ENCODE peak calls at places on chromosomes 11 and 22, in four cellular contexts. T is HCT116, P is tibial nerve, Y is prostate gland. B is an unnamed sample. For H3K4me1, the result is how much of the 10 kb centered on the place peaks cover.

GRCh38 chr11:74018331-74019005 is 9.6 kb upstream of the UCP3 start:
- DNase-seq in Y (peak), P (peak), T (no peak), B (peak)

GRCh38 chr11:95698939-95699562 is 90.5 kb downstream of the FAM76B start:
- DNase-seq in Y (no peak), P (no peak), T (no peak), B (no peak)

GRCh38 chr22:36673821-36674220 is 29.7 kb downstream of the CACNG2 start:
- DNase-seq in P (no peak), T (no peak), Y (no peak), B (no peak)

GRCh38 chr11:2483426-2483825 is 38.6 kb downstream of the KCNQ1 start:
- DNase-seq in Y (no peak), P (no peak), T (no peak), B (peak)

GRCh38 chr11:72802822-72803221 is 9.0 kb upstream of the STARD10 start:
- DNase-seq in Y (no peak), P (no peak), T (no peak), B (no peak)

GRCh38 chr11:62245271-62245753 is 3.3 kb downstream of the SCGB1D2 start:
- DNase-seq in Y (no peak), T (no peak), P (no peak), B (peak)

GRCh38 chr11:19777032-19777341 is 64.3 kb downstream of the NAV2 start:
- DNase-seq in P (no peak), Y (peak), T (no peak), B (peak)

GRCh38 chr11:2885676-2886081 is at the start of gene CDKN1C:
- DNase-seq in T (peak), P (peak), Y (peak), B (peak)

GRCh38 chr11:34425863-34426262 is 12.9 kb upstream of the CAT start:
- DNase-seq in P (no peak), T (no peak), Y (peak), B (no peak)

GRCh38 chr11:83827520-83827919 is 541.4 kb upstream of the CCDC90B start:
- DNase-seq in Y (no peak), P (no peak), T (no peak), B (no peak)

GRCh38 chr11:116162541-116163230 is 610.1 kb downstream of the BUD13 start:
- DNase-seq in P (no peak), T (no peak), Y (no peak), B (no peak)

GRCh38 chr11:28739489-28740280 is 631.5 kb downstream of the METTL15 start:
- DNase-seq in T (no peak), P (no peak), Y (no peak), B (no peak)

GRCh38 chr11:117045956-117046355 is 52.3 kb downstream of the SIK3 start:
- DNase-seq in T (no peak), Y (no peak), P (no peak), B (no peak)

GRCh38 chr11:44927174-44927661 is 23.5 kb downstream of the TP53I11 start:
- DNase-seq in Y (peak), T (peak), P (no peak), B (peak)

DNA sequence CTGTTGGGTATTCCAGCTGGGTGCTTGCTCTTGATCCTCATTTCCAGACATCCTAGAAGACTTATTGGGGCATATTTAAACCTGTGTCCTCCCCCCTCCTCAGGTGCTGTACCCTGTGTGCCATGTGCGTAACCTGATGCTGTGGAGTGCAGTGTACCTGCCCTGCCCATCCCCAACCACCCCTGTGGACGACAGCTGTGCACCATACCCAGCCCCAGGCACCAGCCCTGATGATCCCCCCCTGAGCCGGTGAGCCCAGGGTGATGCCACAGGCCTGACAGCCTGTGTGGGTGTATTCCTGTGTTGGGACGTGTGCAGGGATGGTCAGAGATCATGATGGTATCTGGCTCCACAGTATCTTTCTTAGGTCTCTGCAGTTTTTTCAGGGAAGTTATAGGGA is 62.4 kb upstream of the HORMAD2 start:
- DNase-seq in Y (no peak), P (no peak), T (no peak), B (no peak)
- H3K4me3 ChIP-seq in Y (no peak), P (no peak), T (no peak), B (no peak)

GRCh38 chr11:112315057-112315720 is 54.5 kb upstream of the PLET1 start:
- DNase-seq in P (no peak), Y (no peak), T (no peak), B (no peak)
- H3K4me1 ChIP-seq in P (under half), Y (under half), T (under half), B (under half)

GRCh38 chr22:17631076-17631565 is 2.6 kb upstream of the ATP6V1E1 start:
- DNase-seq in P (no peak), Y (no peak), T (no peak), B (no peak)

GRCh38 chr22:17633217-17633997 is 4.9 kb upstream of the ATP6V1E1 start:
- DNase-seq in P (no peak), T (peak), Y (peak), B (no peak)

GRCh38 chr22:17634696-17635095 is 3.9 kb upstream of the BCL2L13 start:
- DNase-seq in P (no peak), Y (no peak), T (no peak), B (no peak)

GRCh38 chr22:17637490-17638181 is 921 bp upstream of the BCL2L13 start:
- DNase-seq in P (no peak), Y (no peak), T (no peak), B (no peak)

DNA sequence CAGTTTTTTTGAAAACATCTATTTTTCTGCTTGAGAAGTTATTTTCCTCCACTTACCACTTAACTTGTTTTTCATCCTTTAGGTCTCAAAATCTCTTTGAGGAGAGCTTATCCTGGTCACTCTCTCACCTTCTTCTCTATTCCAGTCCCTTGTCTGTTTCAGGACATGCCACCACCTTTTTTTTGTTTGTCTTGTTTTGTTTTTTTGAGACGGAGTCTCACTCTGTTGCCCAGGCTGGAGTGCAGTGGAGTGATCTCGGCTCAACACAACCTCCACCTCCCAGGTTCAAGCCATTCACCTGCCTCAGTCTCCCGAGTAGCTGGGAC is 4.6 kb upstream of the BCL2L13 start:
- DNase-seq in T (no peak), Y (no peak), P (no peak), B (no peak)
- TF ChIP-seq POLR2A in T (no peak), Y (no peak), P (no peak), B (no peak)

GRCh38 chr22:26584010-26584409 is 5.9 kb downstream of the TPST2 start:
- DNase-seq in Y (no peak), T (no peak), P (no peak), B (no peak)

GRCh38 chr22:26581769-26582168 is 8.2 kb downstream of the TPST2 start:
- DNase-seq in P (no peak), Y (no peak), T (no peak), B (no peak)

GRCh38 chr22:26586556-26587325 is 3.2 kb downstream of the TPST2 start:
- DNase-seq in P (no peak), T (no peak), Y (no peak), B (no peak)

GRCh38 chr22:26587991-26588613 is 1.8 kb downstream of the TPST2 start:
- DNase-seq in P (no peak), Y (no peak), T (no peak), B (no peak)

GRCh38 chr22:26585104-26585790 is 4.7 kb downstream of the TPST2 start:
- DNase-seq in P (no peak), T (no peak), Y (no peak), B (peak)
- H3K4me3 ChIP-seq in P (no peak), T (no peak), Y (no peak), B (no peak)

GRCh38 chr22:28951969-28952521 is 68.7 kb downstream of the ZNRF3 start:
- DNase-seq in Y (peak), T (no peak), P (no peak), B (peak)
- H3K4me1 ChIP-seq in Y (under half), T (under half), P (under half), B (under half)

DNA sequence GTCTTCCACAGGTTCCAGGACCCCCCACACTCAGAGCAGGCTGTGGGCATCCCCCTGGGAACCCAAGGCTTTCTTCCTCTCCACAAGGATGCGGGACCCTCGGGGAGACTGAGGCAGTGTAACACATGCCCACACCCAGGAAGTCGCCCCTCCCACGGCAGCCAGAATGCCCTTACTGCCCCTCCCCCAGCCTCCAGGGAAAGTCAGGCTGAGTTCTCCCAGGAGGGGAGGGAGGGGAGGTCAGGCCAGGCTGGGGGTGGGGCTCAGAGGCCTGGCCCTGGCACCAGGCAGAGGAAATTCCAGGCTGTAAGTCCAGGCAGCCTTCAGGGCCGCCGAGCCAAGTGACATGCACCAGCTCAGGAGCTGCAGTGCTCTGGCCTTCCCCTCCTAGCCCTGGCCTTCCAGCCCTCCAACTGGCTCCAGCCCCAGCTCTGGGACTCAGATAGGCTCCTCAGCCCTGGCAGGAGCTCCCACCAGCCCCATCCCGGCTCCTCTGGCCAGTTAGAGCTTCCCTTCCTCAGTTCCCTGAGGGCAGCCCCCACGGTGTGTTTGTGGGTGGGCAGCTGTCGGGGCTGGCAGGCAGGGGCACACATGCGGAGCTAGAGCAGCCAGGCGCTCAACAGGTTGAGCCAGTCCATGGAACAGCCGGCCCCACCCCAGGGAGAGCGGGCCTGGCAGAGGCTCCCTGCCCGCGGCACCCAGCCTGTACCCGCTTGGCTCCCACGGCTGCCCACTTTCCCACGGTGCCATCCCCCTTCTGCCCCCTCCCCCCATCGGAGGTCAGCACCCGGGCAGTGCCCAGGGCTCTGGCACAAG is 3.6 kb downstream of the BCL9L start:
- DNase-seq in T (no peak), P (peak), Y (peak), B (peak)
- TF ChIP-seq POLR2A in T (no peak), P (peak), Y (peak), B (peak)

DNA sequence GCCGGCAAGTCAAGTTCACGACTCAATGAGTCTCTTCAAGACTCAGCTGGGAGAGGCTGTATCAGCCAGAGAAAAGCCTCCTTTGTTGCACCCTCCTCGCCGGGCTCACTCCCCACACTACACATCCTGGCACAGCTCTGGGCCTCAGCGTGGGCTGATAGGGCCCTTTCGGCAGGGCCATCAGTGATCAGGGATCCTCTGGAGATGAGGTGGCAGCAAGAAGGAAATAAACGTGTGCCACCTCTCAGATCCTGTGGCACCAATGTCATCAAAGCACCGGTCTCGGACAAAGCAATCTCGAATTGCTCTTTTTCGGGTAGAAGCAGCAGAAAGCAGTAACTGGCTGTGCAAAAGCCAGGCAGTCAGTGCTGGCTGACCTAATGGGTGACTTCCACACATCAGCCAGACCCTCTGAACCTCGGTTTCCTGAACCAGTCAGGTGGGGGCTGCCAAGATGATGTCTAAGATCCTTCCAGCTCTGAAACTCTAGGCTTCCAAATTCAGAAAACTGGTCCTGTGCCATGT is 2.1 kb downstream of the EHD1 start:
- DNase-seq in T (no peak), P (no peak), Y (no peak), B (no peak)
- H3K4me3 ChIP-seq in T (no peak), P (peak), Y (peak), B (no peak)

DNA sequence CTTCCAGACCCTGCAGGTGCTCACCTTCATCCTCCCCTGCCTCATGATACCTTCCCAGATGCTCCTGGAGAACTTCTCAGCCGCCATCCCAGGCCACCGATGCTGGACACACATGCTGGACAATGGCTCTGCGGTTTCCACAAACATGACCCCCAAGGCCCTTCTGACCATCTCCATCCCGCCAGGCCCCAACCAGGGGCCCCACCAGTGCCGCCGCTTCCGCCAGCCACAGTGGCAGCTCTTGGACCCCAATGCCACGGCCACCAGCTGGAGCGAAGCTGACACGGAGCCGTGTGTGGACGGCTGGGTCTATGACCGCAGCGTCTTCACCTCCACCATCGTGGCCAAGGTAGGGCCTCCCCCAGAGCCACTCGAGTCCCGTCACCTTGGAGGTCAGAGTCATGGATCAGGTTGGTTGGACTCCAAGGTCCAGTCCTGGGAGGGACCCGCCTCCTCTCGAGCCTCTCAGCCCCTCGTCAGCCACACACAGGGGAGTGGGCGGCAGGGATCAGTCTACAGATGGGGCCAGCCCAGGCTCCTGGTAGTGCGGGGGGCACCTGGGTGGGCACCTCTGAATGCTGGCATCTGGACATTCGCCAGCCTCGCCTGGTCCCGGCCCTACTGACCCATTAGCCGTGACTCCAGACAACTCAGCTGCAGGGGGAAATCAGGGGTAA is 34.8 kb upstream of the SLC22A12 start:
- DNase-seq in T (no peak), P (no peak), Y (no peak), B (no peak)
- H3K4me1 ChIP-seq in T (under half), P (under half), Y (under half), B (under half)

GRCh38 chr22:32203181-32204105 is 1.4 kb downstream of the RFPL2 start:
- DNase-seq in T (no peak), Y (no peak), P (no peak), B (no peak)

GRCh38 chr22:32206774-32207758 is 2.2 kb upstream of the RFPL2 start:
- DNase-seq in Y (peak), P (no peak), T (peak), B (peak)

GRCh38 chr22:32204211-32204855 is 540 bp downstream of the RFPL2 start:
- DNase-seq in P (no peak), T (no peak), Y (no peak), B (peak)

GRCh38 chr22:32205974-32206773 is 1.3 kb upstream of the RFPL2 start:
- DNase-seq in P (no peak), T (no peak), Y (no peak), B (no peak)

GRCh38 chr22:32204856-32205722 is at the start of gene RFPL2:
- DNase-seq in Y (no peak), P (no peak), T (peak), B (peak)
- TF ChIP-seq POLR2A in Y (no peak), P (no peak), T (peak), B (no peak)

B was measured in body of pancreas.